ENCODE peak calls at places on chromosomes 11 and 22, in seven cellular contexts. F, U, L, O, W, K and B are unnamed samples.

GRCh38 chr11:2690596-2691354 is 9.0 kb downstream of the KCNQ1OT1 start:
- DNase-seq in F (no peak), O (no peak), W (no peak), U (no peak), K (no peak), L (no peak), B (no peak)

GRCh38 chr11:80816454-80816847 is 1375.6 kb upstream of the TENM4 start:
- DNase-seq in U (no peak), K (no peak), L (no peak), O (no peak), F (no peak), W (no peak), B (peak; percentile 3)

GRCh38 chr11:45722144-45722543 is 56.7 kb upstream of the CHST1 start:
- DNase-seq in W (no peak), K (no peak), O (no peak), U (no peak), F (no peak), L (no peak), B (no peak)

GRCh38 chr22:38228873-38229740 is 27.3 kb downstream of the MAFF start:
- DNase-seq in F (peak; percentile 79), K (peak; percentile 22), W (peak; percentile 88), U (no peak), L (no peak), O (no peak), B (no peak)

GRCh38 chr11:12160231-12160630 is 49.8 kb downstream of the MICAL2 start:
- DNase-seq in F (no peak), W (no peak), K (no peak), L (no peak), O (no peak), U (no peak), B (no peak)

GRCh38 chr11:75155570-75156422 is 4.9 kb downstream of the SLCO2B1 start:
- DNase-seq in L (no peak), K (peak; percentile 53), U (no peak), F (no peak), W (no peak), O (no peak), B (no peak)

GRCh38 chr11:23205156-23205871 is 345.0 kb upstream of the CCDC179 start:
- DNase-seq in O (no peak), K (peak; percentile 30), F (no peak), U (no peak), W (peak; percentile 6), L (no peak), B (no peak)

GRCh38 chr11:68538025-68538424 is 77.5 kb downstream of the PPP6R3 start:
- DNase-seq in O (no peak), F (no peak), W (no peak), L (no peak), K (no peak), U (no peak), B (no peak)

GRCh38 chr11:65606876-65607613 is 7.0 kb downstream of the MAP3K11 start:
- DNase-seq in O (no peak), L (no peak), U (no peak), K (no peak), W (peak; percentile 43), F (peak; percentile 93), B (peak; percentile 22)

GRCh38 chr11:116240661-116241060 is 532.1 kb downstream of the BUD13 start:
- DNase-seq in K (no peak), U (no peak), F (no peak), L (no peak), O (no peak), W (no peak), B (no peak)

GRCh38 chr11:25242928-25243327 is 746.1 kb downstream of the LUZP2 start:
- DNase-seq in F (no peak), K (no peak), O (no peak), U (no peak), W (peak; percentile 85), L (no peak), B (no peak)

GRCh38 chr11:75237050-75237449 is 3.5 kb upstream of the TPBGL start:
- DNase-seq in W (no peak), K (no peak), U (no peak), F (no peak), O (no peak), L (no peak), B (no peak)